ENCODE peak calls at places on chromosomes 7 and 10, in six cellular contexts. U, A, I, V, F and B are unnamed samples.
A peak's percentile ranks its signal among the peaks of the same experiment; 100 is the strongest.

GRCh38 chr7:80088705-80089104 is 45.9 kb upstream of the GNAI1 start:
- DNase-seq in U (no peak), V (no peak), I (no peak), F (no peak), A (no peak), B (no peak)

GRCh38 chr10:129486805-129487204 is 19.8 kb downstream of the MGMT start:
- DNase-seq in F (no peak), U (no peak), A (no peak), I (no peak), V (no peak), B (no peak)

GRCh38 chr10:100744980-100745881 is at the start of gene PAX2:
- DNase-seq in V (no peak), U (peak; percentile 83), A (peak; percentile 44), F (no peak), I (peak; percentile 80), B (peak; percentile 59)

GRCh38 chr10:119693262-119693957 is 32.4 kb upstream of the INPP5F start:
- DNase-seq in F (no peak), I (no peak), A (no peak), U (no peak), V (no peak), B (no peak)

GRCh38 chr7:69878015-69878414 is 279.7 kb downstream of the AUTS2 start:
- DNase-seq in I (no peak), A (no peak), U (no peak), V (no peak), F (no peak), B (no peak)

GRCh38 chr10:88792656-88793055 is 9.9 kb upstream of the LIPM start:
- DNase-seq in I (no peak), F (no peak), A (no peak), V (no peak), U (no peak), B (no peak)

GRCh38 chr10:42940487-42941157 is 136.2 kb upstream of the RET start:
- DNase-seq in A (no peak), I (no peak), U (peak; percentile 62), F (no peak), V (no peak), B (peak; percentile 60)

GRCh38 chr7:5701085-5701914 is 80.2 kb downstream of the RNF216 start:
- DNase-seq in F (no peak), V (no peak), A (no peak), I (no peak), U (no peak), B (no peak)

GRCh38 chr7:18040196-18040595 is 12.6 kb upstream of the PRPS1L1 start:
- DNase-seq in V (no peak), I (no peak), A (no peak), F (no peak), U (no peak), B (no peak)

GRCh38 chr10:22433875-22434274 is 88.6 kb downstream of the SPAG6 start:
- DNase-seq in F (no peak), U (no peak), A (peak; percentile 67), V (no peak), I (no peak), B (no peak)

GRCh38 chr7:106377847-106378361 is 93.1 kb upstream of the NAMPT start:
- DNase-seq in U (no peak), A (peak; percentile 95), V (no peak), I (no peak), F (no peak), B (no peak)

GRCh38 chr10:86650151-86650550 is 4.2 kb upstream of the OPN4 start:
- DNase-seq in V (peak; percentile 13), A (no peak), U (no peak), F (no peak), I (no peak), B (peak; percentile 48)

GRCh38 chr7:85716353-85716752 is 529.5 kb upstream of the SEMA3D start:
- DNase-seq in A (no peak), F (no peak), V (no peak), I (no peak), U (no peak), B (no peak)

GRCh38 chr10:7913122-7913872 is 95.0 kb downstream of the TAF3 start:
- DNase-seq in F (no peak), A (no peak), U (no peak), V (no peak), I (no peak), B (no peak)

GRCh38 chr10:7738536-7739407 is 35.7 kb downstream of the ITIH2 start:
- DNase-seq in I (no peak), U (no peak), V (no peak), A (no peak), F (no peak), B (no peak)

GRCh38 chr10:34470307-34470706 is 344.8 kb downstream of the PARD3 start:
- DNase-seq in A (no peak), I (no peak), V (no peak), F (no peak), U (no peak), B (no peak)

GRCh38 chr7:123054357-123055133 is 59.0 kb upstream of the TAS2R16 start:
- DNase-seq in A (no peak), U (no peak), I (peak; percentile 29), V (peak; percentile 29), F (no peak), B (no peak)

GRCh38 chr10:106396192-106396591 is 768.3 kb downstream of the SORCS1 start:
- DNase-seq in U (no peak), V (no peak), A (no peak), F (no peak), I (no peak), B (no peak)

GRCh38 chr10:88702848-88703597 is 3.0 kb upstream of the LIPK start:
- DNase-seq in A (peak; percentile 90), I (peak; percentile 66), V (peak; percentile 37), U (no peak), F (no peak), B (no peak)

GRCh38 chr10:71815515-71816130 is 35.4 kb downstream of the PSAP start:
- DNase-seq in F (no peak), I (no peak), V (no peak), U (no peak), A (no peak), B (no peak)
- TF ChIP-seq POLR2A in F (no peak), I (no peak), V (no peak), U (no peak), A (no peak), B (no peak)

GRCh38 chr7:12686234-12686893 is 1.1 kb upstream of the ARL4A start:
- DNase-seq in I (peak; percentile 92), A (peak; percentile 100), U (peak; percentile 98), F (peak; percentile 88), V (peak; percentile 92), B (peak; percentile 95)
- TF ChIP-seq EP300 in I (peak; percentile 87), A (no peak), U (peak; percentile 77), F (no peak), V (peak; percentile 55), B (no peak)

GRCh38 chr10:4241724-4242345 is 456.8 kb upstream of the KLF6 start:
- DNase-seq in F (no peak), U (no peak), I (no peak), A (no peak), V (no peak), B (no peak)
- H3K4me3 ChIP-seq in F (peak overlapping the region; percentile 3), U (no peak overlapping the region), I (no peak overlapping the region), A (no peak overlapping the region), V (peak overlapping the region; percentile 10), B (no peak overlapping the region)

GRCh38 chr7:42993038-42993437 is 60.9 kb downstream of the MRPL32 start:
- DNase-seq in I (peak; percentile 31), F (no peak), U (no peak), A (no peak), V (no peak), B (no peak)

GRCh38 chr7:42994096-42994495 is 61.9 kb downstream of the MRPL32 start:
- DNase-seq in V (no peak), F (no peak), A (no peak), U (no peak), I (no peak), B (no peak)

GRCh38 chr7:42991913-42992576 is 59.9 kb downstream of the MRPL32 start:
- DNase-seq in I (no peak), A (no peak), V (no peak), U (peak; percentile 36), F (no peak), B (no peak)

DNA sequence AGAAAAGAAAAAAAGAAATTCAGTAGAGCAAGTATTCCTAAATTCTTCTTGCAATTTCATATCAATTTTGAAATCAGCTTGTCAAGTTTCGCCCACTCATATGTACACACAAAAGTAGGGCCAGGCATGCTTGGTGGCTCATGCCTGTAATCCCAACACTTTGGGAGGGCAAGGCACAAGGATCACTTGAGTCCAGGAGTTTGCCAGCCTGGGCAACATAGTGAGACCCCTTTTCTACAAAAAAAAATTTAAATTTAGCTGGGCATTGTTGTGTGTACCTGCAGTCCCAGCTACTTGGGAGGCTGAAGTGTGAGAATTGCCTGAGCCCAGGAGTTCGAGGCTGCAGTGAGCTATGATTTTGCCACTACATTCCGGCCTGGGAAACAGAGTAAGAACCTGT is 65.4 kb downstream of the MRPL32 start:
- DNase-seq in F (no peak), I (no peak), V (no peak), A (no peak), U (no peak), B (no peak)
- TF ChIP-seq POLR2A in F (no peak), I (no peak), V (no peak), A (no peak), U (no peak), B (no peak)